ENCODE peak calls at places on chromosomes 11 and 22, in ten cellular contexts. O is left ventricle myocardium inferior, S is upper lobe of right lung, R is transverse colon, I is body of pancreas, B is stomach, J is dorsolateral prefrontal cortex, F is OCI-LY7, M is heart right ventricle, Z is AG04450. D is an unnamed sample.

GRCh38 chr11:26227311-26227710 is 104.6 kb upstream of the ANO3 start:
- DNase-seq in O (no peak), S (no peak), R (no peak), I (no peak), B (no peak), J (no peak), F (peak), M (no peak), Z (peak), D (no peak)

GRCh38 chr11:64001552-64002427 is 15.6 kb downstream of the OTUB1 start:
- DNase-seq in O (peak), S (no peak), R (no peak), I (no peak), B (no peak), J (no peak), F (no peak), M (no peak), Z (no peak), D (no peak)

GRCh38 chr11:75240381-75241035 is at the start of gene TPBGL:
- DNase-seq in O (no peak), S (peak), R (no peak), I (no peak), B (peak), J (no peak), F (no peak), M (peak), Z (no peak), D (peak)

GRCh38 chr11:32045456-32045855 is 45.4 kb upstream of the RCN1 start:
- DNase-seq in O (no peak), S (no peak), R (no peak), I (no peak), B (no peak), J (no peak), F (no peak), M (no peak), Z (no peak), D (no peak)

GRCh38 chr11:78539566-78539965 is 35.1 kb downstream of the NARS2 start:
- DNase-seq in O (no peak), S (no peak), R (no peak), I (no peak), B (no peak), J (no peak), F (no peak), M (no peak), Z (peak), D (no peak)

GRCh38 chr22:45296628-45297297 is 12.0 kb downstream of the UPK3A start:
- DNase-seq in O (no peak), S (no peak), R (no peak), I (no peak), B (no peak), J (no peak), F (peak), M (no peak), Z (no peak), D (no peak)

GRCh38 chr22:19055801-19056200 is 66.4 kb downstream of the DGCR2 start:
- DNase-seq in O (no peak), S (peak), R (no peak), I (no peak), B (peak), J (no peak), F (no peak), M (no peak), Z (no peak), D (no peak)

GRCh38 chr22:19181786-19182471 is 3.4 kb upstream of the SLC25A1 start:
- DNase-seq in O (no peak), S (no peak), R (no peak), I (no peak), B (no peak), J (no peak), F (no peak), M (no peak), Z (no peak), D (no peak)

GRCh38 chr22:18110194-18110943 is at the start of gene TUBA8:
- DNase-seq in O (peak), S (peak), R (peak), I (peak), B (peak), J (peak), F (peak), M (peak), Z (no peak), D (no peak)

GRCh38 chr11:61688368-61689163 is 8.4 kb downstream of the DAGLA start:
- DNase-seq in O (peak), S (peak), R (peak), I (peak), B (peak), J (no peak), F (no peak), M (peak), Z (no peak), D (peak)

GRCh38 chr11:3627291-3627690 is 14.5 kb downstream of the ART5 start:
- DNase-seq in O (no peak), S (no peak), R (no peak), I (no peak), B (no peak), J (no peak), F (no peak), M (no peak), Z (peak), D (no peak)

GRCh38 chr11:1382429-1382828 is 7.3 kb upstream of the BRSK2 start:
- DNase-seq in O (no peak), S (no peak), R (no peak), I (no peak), B (no peak), J (no peak), F (no peak), M (peak), Z (no peak), D (no peak)

GRCh38 chr11:74397531-74398243 is 546 bp downstream of the PGM2L1 start:
- DNase-seq in O (no peak), S (peak), R (peak), I (peak), B (peak), J (no peak), F (peak), M (peak), Z (no peak), D (peak)

GRCh38 chr11:94020777-94021615 is at the start of gene HEPHL1:
- DNase-seq in O (no peak), S (no peak), R (no peak), I (no peak), B (no peak), J (no peak), F (no peak), M (no peak), Z (no peak), D (no peak)

GRCh38 chr11:127074151-127074761 is 73.7 kb upstream of the KIRREL3 start:
- DNase-seq in O (no peak), S (no peak), R (peak), I (peak), B (no peak), J (peak), F (peak), M (no peak), Z (peak), D (no peak)

GRCh38 chr11:34234086-34234740 is 123.6 kb downstream of the ABTB2 start:
- DNase-seq in O (no peak), S (no peak), R (peak), I (peak), B (peak), J (no peak), F (peak), M (no peak), Z (no peak), D (no peak)

GRCh38 chr22:39567135-39567946 is 3.2 kb upstream of the CACNA1I start:
- DNase-seq in O (no peak), S (no peak), R (peak), I (no peak), B (no peak), J (no peak), F (peak), M (no peak), Z (no peak), D (no peak)

GRCh38 chr22:33035276-33035863 is 22.8 kb downstream of the SYN3 start:
- DNase-seq in O (no peak), S (no peak), R (no peak), I (no peak), B (no peak), J (no peak), F (no peak), M (no peak), Z (no peak), D (no peak)

GRCh38 chr22:36731916-36732315 is 28.4 kb upstream of the CACNG2 start:
- DNase-seq in O (no peak), S (peak), R (no peak), I (no peak), B (no peak), J (no peak), F (no peak), M (no peak), Z (no peak), D (peak)

GRCh38 chr11:68987211-68987610 is 6.4 kb upstream of the MRGPRD start:
- DNase-seq in O (no peak), S (no peak), R (no peak), I (no peak), B (no peak), J (no peak), F (no peak), M (no peak), Z (no peak), D (no peak)

GRCh38 chr11:110347660-110348059 is 51.2 kb upstream of the RDX start:
- DNase-seq in O (no peak), S (no peak), R (no peak), I (no peak), B (no peak), J (no peak), F (no peak), M (no peak), Z (no peak), D (no peak)

GRCh38 chr11:110355011-110355744 is 58.8 kb upstream of the RDX start:
- DNase-seq in O (no peak), S (no peak), R (no peak), I (no peak), B (no peak), J (no peak), F (no peak), M (no peak), Z (no peak), D (no peak)

GRCh38 chr11:110345756-110346155 is 49.3 kb upstream of the RDX start:
- DNase-seq in O (no peak), S (no peak), R (no peak), I (no peak), B (no peak), J (no peak), F (no peak), M (no peak), Z (no peak), D (no peak)

GRCh38 chr11:110349109-110349996 is 52.9 kb upstream of the RDX start:
- DNase-seq in O (no peak), S (no peak), R (no peak), I (no peak), B (no peak), J (no peak), F (no peak), M (no peak), Z (no peak), D (no peak)
- H3K27ac ChIP-seq in O (peak), S (no peak), R (peak), I (no peak), B (peak), J (no peak), F (no peak), M (no peak), Z (no peak), D (no peak)

GRCh38 chr11:121687961-121688566 is 235.3 kb upstream of the SORL1-AS1 start:
- DNase-seq in O (no peak), S (no peak), R (no peak), I (no peak), B (no peak), J (no peak), F (no peak), M (no peak), Z (peak), D (no peak)

GRCh38 chr11:121692236-121692635 is 239.5 kb upstream of the SORL1-AS1 start:
- DNase-seq in O (no peak), S (no peak), R (no peak), I (no peak), B (no peak), J (no peak), F (no peak), M (no peak), Z (no peak), D (no peak)

GRCh38 chr11:121688860-121689614 is 236.3 kb upstream of the SORL1-AS1 start:
- DNase-seq in O (no peak), S (no peak), R (no peak), I (peak), B (no peak), J (no peak), F (no peak), M (no peak), Z (no peak), D (no peak)
- H3K27ac ChIP-seq in O (no peak), S (no peak), R (no peak), I (no peak), B (no peak), J (no peak), F (no peak), M (no peak), Z (no peak), D (no peak)

DNA sequence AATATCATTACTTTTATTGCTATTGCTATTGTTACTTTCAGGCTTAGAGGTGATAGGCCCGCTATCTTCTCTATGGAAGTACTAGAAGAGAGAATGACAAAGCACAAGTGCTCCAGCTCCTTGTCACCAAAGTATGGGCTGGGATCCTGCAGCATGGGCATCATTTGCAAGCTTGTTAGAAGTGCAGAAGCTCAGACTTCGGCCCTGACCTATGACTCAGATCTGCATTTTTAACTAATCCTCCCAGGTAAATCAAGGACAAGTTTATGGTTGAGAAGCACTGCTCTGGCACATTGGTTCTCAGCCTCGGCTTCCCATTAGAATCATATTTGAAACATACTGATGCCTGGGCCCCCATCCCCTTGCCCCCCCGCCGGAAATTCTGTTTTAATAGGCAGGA is 8.6 kb upstream of the ENDOD1 start:
- DNase-seq in O (no peak), S (no peak), R (no peak), I (no peak), B (no peak), J (no peak), F (no peak), M (no peak), Z (no peak), D (no peak)
- H3K27ac ChIP-seq in O (peak), S (peak), R (no peak), I (no peak), B (no peak), J (peak), F (no peak), M (no peak), Z (no peak), D (peak)

DNA sequence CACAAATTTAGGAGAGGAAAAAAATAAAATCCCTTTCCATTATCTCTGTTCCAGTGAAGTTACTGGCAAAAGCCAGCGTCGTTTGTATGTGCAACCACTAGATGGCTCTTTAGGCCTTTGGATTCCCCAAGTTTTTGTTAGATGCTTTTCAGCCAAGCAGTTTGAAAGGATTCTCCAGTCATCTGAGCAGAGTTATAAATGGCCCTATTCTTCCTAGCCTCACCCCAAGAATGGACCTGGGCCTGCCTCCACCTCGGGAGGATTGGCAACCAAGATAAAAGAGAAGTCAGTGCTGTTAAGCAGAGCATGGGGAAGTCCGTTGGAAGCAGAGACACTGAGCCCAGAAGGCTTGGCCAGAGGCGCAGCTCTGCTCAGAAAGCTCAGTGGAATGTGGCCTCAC is 15.4 kb downstream of the FAM181B start:
- DNase-seq in O (no peak), S (no peak), R (no peak), I (peak), B (no peak), J (peak), F (peak), M (no peak), Z (peak), D (no peak)
- H3K27ac ChIP-seq in O (no peak), S (no peak), R (no peak), I (no peak), B (no peak), J (peak), F (no peak), M (no peak), Z (no peak), D (no peak)

DNA sequence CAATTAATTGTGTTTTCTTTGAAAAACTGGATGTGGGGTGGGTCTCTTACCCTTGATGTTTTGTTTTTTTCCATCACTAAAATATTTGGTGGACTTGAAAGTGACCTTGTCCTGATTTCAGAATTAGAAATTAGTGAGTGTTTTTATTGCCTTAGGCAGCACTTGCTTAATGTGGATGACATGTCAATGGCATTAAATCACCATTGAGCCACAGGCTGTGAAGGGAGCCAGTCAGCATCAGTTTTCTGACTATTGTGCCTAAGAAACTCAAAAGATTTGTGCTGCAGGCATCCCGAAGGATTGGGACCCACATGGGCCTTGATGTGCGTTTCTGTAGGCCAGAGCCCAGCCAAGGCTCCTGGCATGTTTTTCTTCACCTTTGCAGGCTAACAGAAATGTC is 53.8 kb downstream of the SWAP70 start:
- DNase-seq in O (no peak), S (no peak), R (no peak), I (no peak), B (no peak), J (no peak), F (no peak), M (no peak), Z (no peak), D (no peak)
- H3K27ac ChIP-seq in O (peak), S (peak), R (peak), I (no peak), B (peak), J (no peak), F (peak), M (peak), Z (no peak), D (peak)

D was measured in coronary artery.